ENCODE peak calls at places on chromosomes 2 and 18, in five cellular contexts. One of them, this sample, is unnamed.

GRCh38 chr2:199136241-199136640 is 321.5 kb downstream of the SATB2 start:
- DNase-seq in G401: no peak
- DNase-seq in naive thymus-derived CD8-positive, alpha-beta T cell: no peak
- DNase-seq in EL: no peak
- DNase-seq in Peyer's patch: no peak
- DNase-seq in this sample: no peak

GRCh38 chr2:227325824-227326195 is 759 bp downstream of the MFF start:
- DNase-seq in Peyer's patch: peak
- DNase-seq in EL: peak
- DNase-seq in G401: peak
- DNase-seq in naive thymus-derived CD8-positive, alpha-beta T cell: no peak
- DNase-seq in this sample: peak

GRCh38 chr2:112814278-112814677 is 22.3 kb downstream of the IL1B start:
- DNase-seq in naive thymus-derived CD8-positive, alpha-beta T cell: no peak
- DNase-seq in Peyer's patch: no peak
- DNase-seq in EL: peak
- DNase-seq in G401: no peak
- DNase-seq in this sample: no peak

GRCh38 chr2:6401301-6401700 is 464.4 kb downstream of the CMPK2 start:
- DNase-seq in naive thymus-derived CD8-positive, alpha-beta T cell: no peak
- DNase-seq in Peyer's patch: no peak
- DNase-seq in EL: no peak
- DNase-seq in G401: no peak
- DNase-seq in this sample: no peak

GRCh38 chr2:203694186-203694585 is 12.3 kb upstream of the CD28 start:
- DNase-seq in G401: no peak
- DNase-seq in Peyer's patch: no peak
- DNase-seq in naive thymus-derived CD8-positive, alpha-beta T cell: no peak
- DNase-seq in EL: no peak
- DNase-seq in this sample: no peak

GRCh38 chr18:52903858-52904257 is 563.9 kb downstream of the DCC start:
- DNase-seq in G401: peak
- DNase-seq in EL: no peak
- DNase-seq in naive thymus-derived CD8-positive, alpha-beta T cell: no peak
- DNase-seq in Peyer's patch: no peak
- DNase-seq in this sample: no peak

GRCh38 chr2:121010998-121011397 is 274.0 kb downstream of the TFCP2L1 start:
- DNase-seq in EL: no peak
- DNase-seq in Peyer's patch: no peak
- DNase-seq in G401: no peak
- DNase-seq in naive thymus-derived CD8-positive, alpha-beta T cell: no peak
- DNase-seq in this sample: no peak

GRCh38 chr18:49123431-49123830 is 172.7 kb upstream of the SMAD7 start:
- DNase-seq in Peyer's patch: no peak
- DNase-seq in naive thymus-derived CD8-positive, alpha-beta T cell: no peak
- DNase-seq in EL: no peak
- DNase-seq in G401: peak
- DNase-seq in this sample: no peak

GRCh38 chr2:169141713-169142352 is 72.5 kb downstream of the DHRS9 start:
- DNase-seq in G401: peak
- DNase-seq in naive thymus-derived CD8-positive, alpha-beta T cell: peak
- DNase-seq in Peyer's patch: peak
- DNase-seq in EL: peak
- DNase-seq in this sample: no peak

GRCh38 chr18:44679912-44680270 is 797 bp upstream of the SETBP1 start:
- DNase-seq in naive thymus-derived CD8-positive, alpha-beta T cell: no peak
- DNase-seq in EL: peak
- DNase-seq in Peyer's patch: peak
- DNase-seq in G401: peak
- DNase-seq in this sample: peak

GRCh38 chr2:145091967-145092366 is 572.0 kb upstream of the ZEB2 start:
- DNase-seq in EL: peak
- DNase-seq in naive thymus-derived CD8-positive, alpha-beta T cell: no peak
- DNase-seq in Peyer's patch: no peak
- DNase-seq in G401: no peak
- DNase-seq in this sample: no peak

GRCh38 chr18:36297419-36298112 is at the start of gene FHOD3:
- DNase-seq in G401: peak
- DNase-seq in EL: peak
- DNase-seq in naive thymus-derived CD8-positive, alpha-beta T cell: peak
- DNase-seq in Peyer's patch: no peak
- DNase-seq in this sample: peak

GRCh38 chr2:118539290-118539689 is 308.2 kb downstream of the EN1 start:
- DNase-seq in naive thymus-derived CD8-positive, alpha-beta T cell: no peak
- DNase-seq in EL: peak
- DNase-seq in Peyer's patch: no peak
- DNase-seq in G401: peak
- DNase-seq in this sample: no peak

GRCh38 chr18:79402977-79403722 is 7.4 kb downstream of the NFATC1 start:
- DNase-seq in EL: no peak
- DNase-seq in G401: peak
- DNase-seq in naive thymus-derived CD8-positive, alpha-beta T cell: peak
- DNase-seq in Peyer's patch: peak
- DNase-seq in this sample: peak

This sample was measured in mucosa of descending colon.